ENCODE peak calls at places on chromosome 1, in five cellular contexts. K, X, P, T and M are unnamed samples.

GRCh38 chr1:114154146-114154962 is 685 bp upstream of the SYT6 start:
- DNase-seq in T (no peak), P (no peak), X (peak), K (no peak), M (peak)

GRCh38 chr1:235697517-235697916 is 47.9 kb upstream of the GNG4 start:
- DNase-seq in K (no peak), T (no peak), P (no peak), X (no peak), M (no peak)

GRCh38 chr1:6008696-6009095 is 16.5 kb upstream of the NPHP4 start:
- DNase-seq in P (no peak), X (no peak), K (no peak), T (no peak), M (no peak)

GRCh38 chr1:53139911-53140310 is 2.5 kb downstream of the SLC1A7 start:
- DNase-seq in T (no peak), P (no peak), K (no peak), X (no peak), M (peak)

GRCh38 chr1:47705517-47706130 is 267.8 kb downstream of the FOXD2 start:
- DNase-seq in T (no peak), P (no peak), K (no peak), X (no peak), M (peak)

GRCh38 chr1:39105841-39106765 is 80.0 kb downstream of the NDUFS5 start:
- DNase-seq in K (no peak), X (peak), T (peak), P (peak), M (peak)

GRCh38 chr1:55547441-55547840 is 332.3 kb upstream of the USP24 start:
- DNase-seq in T (no peak), X (no peak), P (no peak), K (no peak), M (no peak)

GRCh38 chr1:1431006-1431844 is 4.3 kb upstream of the VWA1 start:
- DNase-seq in X (no peak), K (no peak), T (no peak), P (no peak), M (no peak)

GRCh38 chr1:37147397-37147831 is 113.1 kb upstream of the GRIK3 start:
- DNase-seq in K (no peak), X (no peak), T (no peak), P (no peak), M (no peak)

GRCh38 chr1:43708006-43708412 is 673 bp downstream of the ST3GAL3 start:
- DNase-seq in P (no peak), X (peak), T (no peak), K (no peak), M (peak)